ENCODE peak calls at places on chromosomes 2 and 18, in eight cellular contexts. One of them, this sample, is unnamed.

GRCh38 chr2:10614940-10615339 is 74.8 kb downstream of the NOL10 start:
- DNase-seq in SK-N-SH: no peak
- DNase-seq in mucosa of descending colon: no peak
- DNase-seq in tibial nerve: no peak
- DNase-seq in endothelial cell: no peak
- DNase-seq in GM10248: no peak
- DNase-seq in fibroblast of lung: peak
- DNase-seq in CD4-positive, alpha-beta T cell: no peak
- DNase-seq in this sample: peak

GRCh38 chr2:161044095-161044874 is 115.9 kb upstream of the TANK start:
- DNase-seq in SK-N-SH: no peak
- DNase-seq in mucosa of descending colon: no peak
- DNase-seq in tibial nerve: peak
- DNase-seq in endothelial cell: no peak
- DNase-seq in GM10248: no peak
- DNase-seq in fibroblast of lung: peak
- DNase-seq in CD4-positive, alpha-beta T cell: no peak
- DNase-seq in this sample: no peak

GRCh38 chr2:47128705-47129104 is 26.4 kb downstream of the STPG4 start:
- DNase-seq in SK-N-SH: no peak
- DNase-seq in mucosa of descending colon: no peak
- DNase-seq in tibial nerve: no peak
- DNase-seq in endothelial cell: no peak
- DNase-seq in GM10248: no peak
- DNase-seq in fibroblast of lung: no peak
- DNase-seq in CD4-positive, alpha-beta T cell: no peak
- DNase-seq in this sample: no peak

GRCh38 chr2:100767810-100768806 is 51.8 kb upstream of the NPAS2 start:
- DNase-seq in SK-N-SH: no peak
- DNase-seq in mucosa of descending colon: no peak
- DNase-seq in tibial nerve: no peak
- DNase-seq in endothelial cell: no peak
- DNase-seq in GM10248: no peak
- DNase-seq in fibroblast of lung: no peak
- DNase-seq in CD4-positive, alpha-beta T cell: no peak
- DNase-seq in this sample: peak

GRCh38 chr2:71923887-71924533 is 223.7 kb downstream of the CYP26B1 start:
- DNase-seq in SK-N-SH: peak
- DNase-seq in mucosa of descending colon: no peak
- DNase-seq in tibial nerve: peak
- DNase-seq in endothelial cell: peak
- DNase-seq in GM10248: peak
- DNase-seq in fibroblast of lung: peak
- DNase-seq in CD4-positive, alpha-beta T cell: peak
- DNase-seq in this sample: peak

GRCh38 chr2:83594261-83594660 is 864.8 kb downstream of the SUCLG1 start:
- DNase-seq in SK-N-SH: no peak
- DNase-seq in mucosa of descending colon: no peak
- DNase-seq in tibial nerve: no peak
- DNase-seq in endothelial cell: no peak
- DNase-seq in GM10248: no peak
- DNase-seq in fibroblast of lung: no peak
- DNase-seq in CD4-positive, alpha-beta T cell: no peak
- DNase-seq in this sample: no peak

GRCh38 chr18:40017026-40017425 is 1938.0 kb upstream of the PIK3C3 start:
- DNase-seq in SK-N-SH: no peak
- DNase-seq in mucosa of descending colon: no peak
- DNase-seq in tibial nerve: no peak
- DNase-seq in endothelial cell: no peak
- DNase-seq in GM10248: no peak
- DNase-seq in fibroblast of lung: no peak
- DNase-seq in CD4-positive, alpha-beta T cell: no peak
- DNase-seq in this sample: no peak

GRCh38 chr2:236293241-236293810 is 29.1 kb upstream of the ASB18 start:
- DNase-seq in SK-N-SH: no peak
- DNase-seq in mucosa of descending colon: no peak
- DNase-seq in tibial nerve: no peak
- DNase-seq in endothelial cell: no peak
- DNase-seq in GM10248: no peak
- DNase-seq in fibroblast of lung: no peak
- DNase-seq in CD4-positive, alpha-beta T cell: no peak
- DNase-seq in this sample: no peak

GRCh38 chr2:197427204-197427603 is 7.6 kb downstream of the SF3B1 start:
- DNase-seq in SK-N-SH: no peak
- DNase-seq in mucosa of descending colon: no peak
- DNase-seq in tibial nerve: no peak
- DNase-seq in endothelial cell: no peak
- DNase-seq in GM10248: no peak
- DNase-seq in fibroblast of lung: no peak
- DNase-seq in CD4-positive, alpha-beta T cell: no peak
- DNase-seq in this sample: no peak

GRCh38 chr2:150878347-150878746 is 383.3 kb downstream of the RBM43 start:
- DNase-seq in SK-N-SH: no peak
- DNase-seq in mucosa of descending colon: no peak
- DNase-seq in tibial nerve: no peak
- DNase-seq in endothelial cell: no peak
- DNase-seq in GM10248: no peak
- DNase-seq in fibroblast of lung: peak
- DNase-seq in CD4-positive, alpha-beta T cell: no peak
- DNase-seq in this sample: peak

GRCh38 chr2:238969857-238970256 is 122.0 kb downstream of the TWIST2 start:
- DNase-seq in SK-N-SH: no peak
- DNase-seq in mucosa of descending colon: no peak
- DNase-seq in tibial nerve: no peak
- DNase-seq in endothelial cell: no peak
- DNase-seq in GM10248: no peak
- DNase-seq in fibroblast of lung: no peak
- DNase-seq in CD4-positive, alpha-beta T cell: no peak
- DNase-seq in this sample: no peak

GRCh38 chr2:181573140-181573736 is 83.7 kb downstream of the CERKL start:
- DNase-seq in SK-N-SH: peak
- DNase-seq in mucosa of descending colon: no peak
- DNase-seq in tibial nerve: no peak
- DNase-seq in endothelial cell: peak
- DNase-seq in GM10248: no peak
- DNase-seq in fibroblast of lung: peak
- DNase-seq in CD4-positive, alpha-beta T cell: no peak
- DNase-seq in this sample: peak

GRCh38 chr2:122136071-122136470 is 380.6 kb downstream of the TSN start:
- DNase-seq in SK-N-SH: peak
- DNase-seq in mucosa of descending colon: no peak
- DNase-seq in tibial nerve: no peak
- DNase-seq in endothelial cell: no peak
- DNase-seq in GM10248: peak
- DNase-seq in fibroblast of lung: no peak
- DNase-seq in CD4-positive, alpha-beta T cell: no peak
- DNase-seq in this sample: peak

GRCh38 chr2:147045113-147045512 is 799.7 kb upstream of the ACVR2A start:
- DNase-seq in SK-N-SH: peak
- DNase-seq in mucosa of descending colon: no peak
- DNase-seq in tibial nerve: peak
- DNase-seq in endothelial cell: peak
- DNase-seq in GM10248: peak
- DNase-seq in fibroblast of lung: peak
- DNase-seq in CD4-positive, alpha-beta T cell: peak
- DNase-seq in this sample: peak

GRCh38 chr2:169834401-169834800 is 7.1 kb downstream of the UBR3 start:
- DNase-seq in SK-N-SH: peak
- DNase-seq in mucosa of descending colon: no peak
- DNase-seq in tibial nerve: no peak
- DNase-seq in endothelial cell: no peak
- DNase-seq in GM10248: no peak
- DNase-seq in fibroblast of lung: no peak
- DNase-seq in CD4-positive, alpha-beta T cell: no peak
- DNase-seq in this sample: no peak

GRCh38 chr2:239905884-239906654 is 119.1 kb downstream of the NDUFA10 start:
- DNase-seq in SK-N-SH: no peak
- DNase-seq in mucosa of descending colon: no peak
- DNase-seq in tibial nerve: no peak
- DNase-seq in endothelial cell: no peak
- DNase-seq in GM10248: no peak
- DNase-seq in fibroblast of lung: no peak
- DNase-seq in CD4-positive, alpha-beta T cell: no peak
- DNase-seq in this sample: no peak

GRCh38 chr2:133085646-133086045 is 415.6 kb upstream of the LYPD1 start:
- DNase-seq in SK-N-SH: peak
- DNase-seq in mucosa of descending colon: no peak
- DNase-seq in tibial nerve: no peak
- DNase-seq in endothelial cell: no peak
- DNase-seq in GM10248: no peak
- DNase-seq in fibroblast of lung: no peak
- DNase-seq in CD4-positive, alpha-beta T cell: no peak
- DNase-seq in this sample: no peak

GRCh38 chr2:216436369-216436768 is 24.1 kb downstream of the SMARCAL1 start:
- DNase-seq in SK-N-SH: no peak
- DNase-seq in mucosa of descending colon: no peak
- DNase-seq in tibial nerve: no peak
- DNase-seq in endothelial cell: no peak
- DNase-seq in GM10248: no peak
- DNase-seq in fibroblast of lung: no peak
- DNase-seq in CD4-positive, alpha-beta T cell: no peak
- DNase-seq in this sample: no peak

GRCh38 chr2:197191177-197191947 is 119.2 kb downstream of the ANKRD44 start:
- DNase-seq in SK-N-SH: peak
- DNase-seq in mucosa of descending colon: no peak
- DNase-seq in tibial nerve: no peak
- DNase-seq in endothelial cell: no peak
- DNase-seq in GM10248: peak
- DNase-seq in fibroblast of lung: peak
- DNase-seq in CD4-positive, alpha-beta T cell: no peak
- DNase-seq in this sample: peak

GRCh38 chr18:45291616-45292612 is 323.4 kb upstream of the SLC14A2 start:
- DNase-seq in SK-N-SH: peak
- DNase-seq in mucosa of descending colon: no peak
- DNase-seq in tibial nerve: no peak
- DNase-seq in endothelial cell: no peak
- DNase-seq in GM10248: no peak
- DNase-seq in fibroblast of lung: no peak
- DNase-seq in CD4-positive, alpha-beta T cell: no peak
- DNase-seq in this sample: peak

GRCh38 chr18:35508746-35509338 is 11.1 kb upstream of the INO80C start:
- DNase-seq in SK-N-SH: no peak
- DNase-seq in mucosa of descending colon: no peak
- DNase-seq in tibial nerve: no peak
- DNase-seq in endothelial cell: no peak
- DNase-seq in GM10248: no peak
- DNase-seq in fibroblast of lung: no peak
- DNase-seq in CD4-positive, alpha-beta T cell: no peak
- DNase-seq in this sample: no peak

GRCh38 chr2:231369580-231370428 is 25.7 kb upstream of the B3GNT7 start:
- DNase-seq in SK-N-SH: no peak
- DNase-seq in mucosa of descending colon: peak
- DNase-seq in tibial nerve: no peak
- DNase-seq in endothelial cell: no peak
- DNase-seq in GM10248: no peak
- DNase-seq in fibroblast of lung: no peak
- DNase-seq in CD4-positive, alpha-beta T cell: no peak
- DNase-seq in this sample: no peak

GRCh38 chr2:3470166-3470651 is 49.1 kb downstream of the ADI1 start:
- DNase-seq in SK-N-SH: no peak
- DNase-seq in mucosa of descending colon: peak
- DNase-seq in tibial nerve: peak
- DNase-seq in endothelial cell: no peak
- DNase-seq in GM10248: no peak
- DNase-seq in fibroblast of lung: peak
- DNase-seq in CD4-positive, alpha-beta T cell: no peak
- DNase-seq in this sample: peak

GRCh38 chr2:190805843-190806242 is 74.8 kb upstream of the GLS start:
- DNase-seq in SK-N-SH: peak
- DNase-seq in mucosa of descending colon: no peak
- DNase-seq in tibial nerve: no peak
- DNase-seq in endothelial cell: no peak
- DNase-seq in GM10248: no peak
- DNase-seq in fibroblast of lung: no peak
- DNase-seq in CD4-positive, alpha-beta T cell: no peak
- DNase-seq in this sample: no peak

GRCh38 chr2:33380001-33380609 is 96.3 kb upstream of the RASGRP3 start:
- DNase-seq in SK-N-SH: no peak
- DNase-seq in mucosa of descending colon: no peak
- DNase-seq in tibial nerve: no peak
- DNase-seq in endothelial cell: no peak
- DNase-seq in GM10248: no peak
- DNase-seq in fibroblast of lung: no peak
- DNase-seq in CD4-positive, alpha-beta T cell: no peak
- DNase-seq in this sample: peak
- TF ChIP-seq CTCF in SK-N-SH: peak
- TF ChIP-seq CTCF in mucosa of descending colon: peak
- TF ChIP-seq CTCF in tibial nerve: peak
- TF ChIP-seq CTCF in endothelial cell: peak
- TF ChIP-seq CTCF in GM10248: peak
- TF ChIP-seq CTCF in fibroblast of lung: peak
- TF ChIP-seq CTCF in CD4-positive, alpha-beta T cell: no peak
- TF ChIP-seq CTCF in this sample: peak

GRCh38 chr2:157244691-157245090 is 12.8 kb upstream of the GALNT5 start:
- DNase-seq in SK-N-SH: no peak
- DNase-seq in mucosa of descending colon: no peak
- DNase-seq in tibial nerve: no peak
- DNase-seq in endothelial cell: no peak
- DNase-seq in GM10248: no peak
- DNase-seq in fibroblast of lung: no peak
- DNase-seq in CD4-positive, alpha-beta T cell: no peak
- DNase-seq in this sample: no peak
- TF ChIP-seq CTCF in SK-N-SH: no peak
- TF ChIP-seq CTCF in mucosa of descending colon: no peak
- TF ChIP-seq CTCF in tibial nerve: no peak
- TF ChIP-seq CTCF in endothelial cell: no peak
- TF ChIP-seq CTCF in GM10248: no peak
- TF ChIP-seq CTCF in fibroblast of lung: no peak
- TF ChIP-seq CTCF in CD4-positive, alpha-beta T cell: no peak
- TF ChIP-seq CTCF in this sample: no peak

DNA sequence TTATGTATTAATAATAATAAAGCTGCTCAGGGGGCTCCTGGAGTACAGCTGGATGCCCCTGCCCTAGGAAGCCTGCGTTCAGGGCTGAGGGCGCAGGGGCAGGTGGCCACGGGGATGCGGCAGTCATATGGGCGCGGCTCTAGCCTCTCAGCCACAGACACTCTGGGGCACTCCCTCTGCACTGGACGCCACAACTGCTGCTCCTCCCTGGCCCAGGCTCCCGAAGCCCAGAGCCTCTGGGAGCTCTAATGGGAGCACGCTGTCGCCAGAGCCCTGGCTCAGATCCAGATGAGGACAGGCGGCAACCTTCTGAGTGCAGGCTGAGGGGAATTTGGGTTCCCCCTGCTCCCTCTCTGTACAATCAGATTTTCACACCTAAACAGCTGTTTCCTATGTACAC is 93.6 kb downstream of the MTCL1 start:
- DNase-seq in SK-N-SH: peak
- DNase-seq in mucosa of descending colon: peak
- DNase-seq in tibial nerve: no peak
- DNase-seq in endothelial cell: no peak
- DNase-seq in GM10248: no peak
- DNase-seq in fibroblast of lung: peak
- DNase-seq in CD4-positive, alpha-beta T cell: no peak
- DNase-seq in this sample: peak
- TF ChIP-seq CTCF in SK-N-SH: no peak
- TF ChIP-seq CTCF in mucosa of descending colon: no peak
- TF ChIP-seq CTCF in tibial nerve: no peak
- TF ChIP-seq CTCF in endothelial cell: no peak
- TF ChIP-seq CTCF in GM10248: no peak
- TF ChIP-seq CTCF in fibroblast of lung: no peak
- TF ChIP-seq CTCF in CD4-positive, alpha-beta T cell: no peak
- TF ChIP-seq CTCF in this sample: no peak

DNA sequence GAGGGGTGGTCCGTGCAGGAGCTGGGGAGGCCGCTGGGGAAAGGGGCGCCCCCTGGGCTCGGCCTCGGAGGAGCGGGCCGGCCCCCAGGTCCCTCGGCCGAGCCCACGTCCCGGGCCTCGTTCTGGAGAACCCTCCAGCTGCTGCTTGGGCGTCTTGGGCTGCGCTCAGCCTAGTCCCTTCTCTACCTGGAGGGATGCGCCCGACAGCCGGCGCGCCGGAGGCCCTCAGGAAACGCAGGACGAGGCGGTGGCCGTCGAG is 293 bp upstream of the D2HGDH start:
- DNase-seq in SK-N-SH: no peak
- DNase-seq in mucosa of descending colon: no peak
- DNase-seq in tibial nerve: no peak
- DNase-seq in endothelial cell: no peak
- DNase-seq in GM10248: no peak
- DNase-seq in fibroblast of lung: no peak
- DNase-seq in CD4-positive, alpha-beta T cell: no peak
- DNase-seq in this sample: no peak
- TF ChIP-seq CTCF in SK-N-SH: peak
- TF ChIP-seq CTCF in mucosa of descending colon: no peak
- TF ChIP-seq CTCF in tibial nerve: no peak
- TF ChIP-seq CTCF in endothelial cell: no peak
- TF ChIP-seq CTCF in GM10248: no peak
- TF ChIP-seq CTCF in fibroblast of lung: no peak
- TF ChIP-seq CTCF in CD4-positive, alpha-beta T cell: no peak
- TF ChIP-seq CTCF in this sample: no peak